ENCODE peak calls at places on chromosomes 6 and 20, in five cellular contexts. W is activated B cell treated with CpG ODN at 0.5 μM for 24 hours, I is nephron progenitor cell, O is GM20000, A is GM13977. V is an unnamed sample.

GRCh38 chr20:64119681-64120341 is 12.4 kb upstream of the NPBWR2 start:
- DNase-seq in A (no peak), O (no peak), W (no peak), I (no peak), V (peak)

GRCh38 chr6:72894091-72894490 is 272.2 kb downstream of the KCNQ5 start:
- DNase-seq in A (no peak), O (no peak), W (no peak), I (no peak), V (no peak)

GRCh38 chr6:108619431-108620197 is 58.9 kb downstream of the FOXO3 start:
- DNase-seq in O (no peak), I (no peak), A (no peak), W (no peak), V (no peak)

GRCh38 chr6:17974570-17975368 is 12.7 kb downstream of the KIF13A start:
- DNase-seq in A (no peak), O (no peak), W (no peak), I (no peak), V (no peak)

GRCh38 chr20:2879148-2879547 is 5.9 kb downstream of the PTPRA start:
- DNase-seq in O (no peak), I (no peak), W (no peak), A (no peak), V (no peak)

GRCh38 chr6:31546962-31547726 is at the start of gene NFKBIL1:
- DNase-seq in O (peak), W (peak), I (peak), A (peak), V (peak)

GRCh38 chr6:154508573-154509375 is 1.7 kb downstream of the CNKSR3 start:
- DNase-seq in W (no peak), O (no peak), A (no peak), I (no peak), V (no peak)

GRCh38 chr20:38129893-38130609 is 35.0 kb downstream of the TGM2 start:
- DNase-seq in I (no peak), W (no peak), O (no peak), A (no peak), V (no peak)

GRCh38 chr6:4210619-4211419 is 75.4 kb upstream of the ECI2 start:
- DNase-seq in I (peak), W (peak), A (peak), O (peak), V (peak)

GRCh38 chr6:151059612-151060095 is 180.1 kb upstream of the AKAP12 start:
- DNase-seq in O (no peak), I (peak), A (no peak), W (no peak), V (no peak)

GRCh38 chr20:49207071-49207470 is 12.1 kb upstream of the DDX27 start:
- DNase-seq in O (peak), I (no peak), A (no peak), W (no peak), V (no peak)
- TF ChIP-seq CTCF in O (peak), I (no peak), A (peak), W (no peak), V (no peak)

GRCh38 chr20:50569864-50570836 is 60.0 kb downstream of the PTPN1 start:
- DNase-seq in A (peak), O (peak), I (no peak), W (peak), V (no peak)
- TF ChIP-seq CTCF in A (peak), O (peak), I (no peak), W (no peak), V (no peak)

DNA sequence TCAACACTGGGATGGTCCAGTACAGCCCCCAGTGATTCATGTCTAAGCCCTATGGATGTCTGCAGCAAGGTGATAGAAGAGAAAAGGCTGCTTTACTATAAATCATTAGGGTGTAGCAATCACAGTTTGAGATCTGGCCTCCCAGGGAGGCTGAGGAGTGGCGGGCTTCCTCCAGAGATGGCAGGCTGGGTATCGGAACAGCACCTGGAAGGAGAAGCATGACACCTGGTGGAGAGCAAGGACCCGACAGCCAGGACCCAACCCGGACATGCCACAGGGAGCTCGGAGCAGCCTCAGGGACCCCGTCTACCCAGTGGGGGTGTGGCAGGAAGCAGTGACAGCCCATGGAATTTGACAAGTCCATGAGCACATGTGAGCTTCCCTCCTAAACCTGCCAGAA is 114.8 kb upstream of the CD93 start:
- DNase-seq in A (peak), O (peak), W (no peak), I (peak), V (no peak)
- TF ChIP-seq CTCF in A (peak), O (no peak), W (no peak), I (peak), V (no peak)

GRCh38 chr6:73985891-73986290 is 289.9 kb downstream of the CD109 start:
- DNase-seq in W (no peak), O (no peak), A (no peak), I (no peak), V (no peak)
- TF ChIP-seq CTCF in W (no peak), O (no peak), A (no peak), I (no peak), V (no peak)

GRCh38 chr20:17438436-17439039 is 92.6 kb downstream of the BFSP1 start:
- DNase-seq in W (no peak), I (no peak), A (no peak), O (no peak), V (no peak)
- TF ChIP-seq CTCF in W (no peak), I (no peak), A (no peak), O (no peak), V (no peak)

GRCh38 chr20:61695741-61696140 is 369.9 kb downstream of the TAF4 start:
- DNase-seq in W (no peak), I (no peak), A (no peak), O (no peak), V (no peak)

GRCh38 chr20:61697666-61698597 is 367.7 kb downstream of the TAF4 start:
- DNase-seq in A (no peak), W (no peak), O (no peak), I (no peak), V (no peak)

GRCh38 chr20:61698598-61698960 is 367.1 kb downstream of the TAF4 start:
- DNase-seq in A (no peak), W (no peak), I (no peak), O (no peak), V (no peak)

GRCh38 chr20:61694666-61695065 is 371.0 kb downstream of the TAF4 start:
- DNase-seq in I (no peak), W (no peak), O (no peak), A (no peak), V (no peak)

DNA sequence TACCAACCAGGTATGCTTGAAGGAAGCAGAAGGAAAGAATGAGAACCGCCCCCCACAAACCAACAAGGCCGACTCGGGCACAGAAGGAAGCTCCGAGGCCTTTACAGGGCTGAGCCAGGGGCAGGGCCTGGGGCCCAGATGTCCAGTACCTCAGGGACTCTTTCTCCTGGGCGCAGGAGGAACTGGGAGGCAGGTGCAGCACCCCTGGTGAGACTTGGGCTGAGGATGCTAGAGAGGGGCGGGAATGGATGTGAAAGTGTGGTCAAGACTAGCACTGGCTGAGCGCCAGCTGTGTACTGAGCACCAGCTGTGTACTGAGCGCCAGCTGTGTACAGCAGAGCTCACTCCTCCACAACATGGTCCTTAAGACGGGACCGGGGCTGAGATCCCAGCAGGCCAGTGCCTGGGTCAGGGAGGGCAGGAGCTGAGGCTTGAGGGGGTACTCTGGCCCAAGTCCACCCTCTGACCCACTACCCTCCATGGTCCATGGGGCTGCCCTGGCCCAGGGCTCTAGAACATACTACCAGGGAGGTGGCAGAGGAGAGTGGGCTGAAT is 369.4 kb downstream of the TAF4 start:
- DNase-seq in O (no peak), W (no peak), A (no peak), I (no peak), V (no peak)
- TF ChIP-seq CTCF in O (no peak), W (no peak), A (no peak), I (no peak), V (no peak)

DNA sequence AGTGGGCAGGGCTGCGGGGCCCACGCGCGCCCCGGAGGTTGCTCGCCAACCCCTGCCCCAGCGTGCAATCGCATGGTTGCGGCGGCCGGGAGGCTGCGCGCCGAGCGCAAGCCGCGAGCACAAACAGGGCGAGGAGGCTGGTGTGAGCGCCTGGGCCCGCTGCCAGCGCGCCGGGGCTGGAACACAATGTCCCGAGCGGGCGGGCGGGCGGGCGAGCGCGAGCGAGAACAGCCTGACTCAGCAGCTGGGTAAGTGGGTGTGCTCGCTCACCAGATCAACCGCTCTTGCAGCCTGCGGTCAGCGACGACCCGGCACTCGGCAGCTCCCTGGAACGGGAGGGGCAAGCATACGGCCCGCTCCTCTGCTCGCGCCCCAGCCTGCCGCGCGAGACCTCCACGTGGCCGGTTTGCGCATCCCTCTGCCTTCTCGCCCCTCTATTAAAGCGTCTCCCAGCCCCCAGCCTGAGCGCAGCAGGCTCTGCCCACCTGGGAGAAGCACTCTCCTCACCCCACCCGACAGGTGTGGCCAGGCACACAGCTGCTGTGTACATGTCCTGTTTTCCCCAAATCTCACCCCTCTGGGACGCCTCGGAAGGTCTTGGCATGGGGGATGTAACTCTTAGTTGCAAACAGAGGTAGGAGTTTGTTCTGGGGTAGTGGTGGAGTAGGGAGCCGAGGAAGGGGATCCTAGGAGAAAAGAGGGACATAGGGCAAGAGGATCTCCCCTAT is 8.7 kb upstream of the ARMC12 start:
- DNase-seq in A (peak), W (peak), I (peak), O (peak), V (peak)
- TF ChIP-seq CTCF in A (peak), W (no peak), I (no peak), O (no peak), V (no peak)

DNA sequence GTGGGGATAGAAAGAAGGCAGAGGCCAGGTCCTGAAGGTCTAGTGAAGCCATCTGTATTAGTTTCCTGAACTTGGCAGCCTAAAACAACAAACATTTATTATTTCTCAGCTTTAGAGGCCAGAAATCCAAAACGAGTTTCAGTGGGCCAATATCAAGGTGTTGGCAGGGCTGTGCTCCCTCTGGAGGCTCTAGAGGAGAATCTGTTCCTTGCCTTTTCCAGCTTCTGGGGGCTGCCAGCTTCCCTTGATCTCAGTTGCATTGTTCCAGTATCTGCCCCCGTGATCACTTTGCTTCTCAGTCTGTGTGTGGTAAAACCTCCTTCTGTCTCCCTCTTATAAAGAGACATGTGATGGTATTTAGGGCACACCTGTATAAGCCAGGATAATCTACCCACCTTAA is 82.4 kb downstream of the MAFB start:
- DNase-seq in O (no peak), A (no peak), W (no peak), I (no peak), V (no peak)
- TF ChIP-seq CTCF in O (no peak), A (no peak), W (no peak), I (no peak), V (no peak)